ENCODE peak calls at places on chromosomes 11 and 22, in six cellular contexts. One of them, this sample, is unnamed.
A peak's percentile ranks its signal among the peaks of the same experiment; 100 is the strongest.

GRCh38 chr11:68963779-68964178 is 17.0 kb downstream of the MRGPRD start:
- DNase-seq in IMR-90: peak; percentile 19
- DNase-seq in ELR: no peak
- DNase-seq in amygdala: no peak
- DNase-seq in A549: no peak
- DNase-seq in NCI-H1436: no peak
- DNase-seq in this sample: no peak

GRCh38 chr11:9516113-9516512 is 55.3 kb downstream of the ZNF143 start:
- DNase-seq in amygdala: no peak
- DNase-seq in A549: no peak
- DNase-seq in IMR-90: no peak
- DNase-seq in NCI-H1436: no peak
- DNase-seq in ELR: no peak
- DNase-seq in this sample: peak; percentile 48

GRCh38 chr11:7571640-7572000 is 57.8 kb downstream of the PPFIBP2 start:
- DNase-seq in A549: peak; percentile 74
- DNase-seq in IMR-90: peak; percentile 69
- DNase-seq in ELR: peak; percentile 71
- DNase-seq in amygdala: no peak
- DNase-seq in NCI-H1436: peak; percentile 48
- DNase-seq in this sample: peak; percentile 49

GRCh38 chr11:60951909-60952741 is at the start of gene SLC15A3:
- DNase-seq in ELR: peak; percentile 55
- DNase-seq in amygdala: no peak
- DNase-seq in IMR-90: peak; percentile 27
- DNase-seq in A549: no peak
- DNase-seq in NCI-H1436: no peak
- DNase-seq in this sample: no peak

GRCh38 chr11:1270476-1270875 is 39.0 kb downstream of the TOLLIP start:
- DNase-seq in NCI-H1436: no peak
- DNase-seq in amygdala: no peak
- DNase-seq in A549: no peak
- DNase-seq in ELR: no peak
- DNase-seq in IMR-90: no peak
- DNase-seq in this sample: no peak

GRCh38 chr11:17578958-17579357 is 31.9 kb downstream of the OTOG start:
- DNase-seq in ELR: no peak
- DNase-seq in IMR-90: no peak
- DNase-seq in amygdala: no peak
- DNase-seq in NCI-H1436: no peak
- DNase-seq in A549: no peak
- DNase-seq in this sample: no peak

GRCh38 chr11:91248199-91248807 is 976.3 kb upstream of the FAT3 start:
- DNase-seq in NCI-H1436: peak; percentile 18
- DNase-seq in amygdala: no peak
- DNase-seq in ELR: peak; percentile 48
- DNase-seq in IMR-90: peak; percentile 53
- DNase-seq in A549: peak; percentile 2
- DNase-seq in this sample: peak; percentile 15

GRCh38 chr11:123065634-123066033 is 3.7 kb upstream of the HSPA8 start:
- DNase-seq in IMR-90: peak; percentile 82
- DNase-seq in A549: no peak
- DNase-seq in amygdala: no peak
- DNase-seq in NCI-H1436: no peak
- DNase-seq in ELR: no peak
- DNase-seq in this sample: no peak

GRCh38 chr11:124747406-124748099 is 4.5 kb downstream of the VSIG2 start:
- DNase-seq in IMR-90: no peak
- DNase-seq in ELR: no peak
- DNase-seq in A549: no peak
- DNase-seq in amygdala: no peak
- DNase-seq in NCI-H1436: no peak
- DNase-seq in this sample: no peak

GRCh38 chr11:99257131-99257530 is 236.4 kb downstream of the CNTN5 start:
- DNase-seq in ELR: no peak
- DNase-seq in NCI-H1436: no peak
- DNase-seq in A549: no peak
- DNase-seq in IMR-90: no peak
- DNase-seq in amygdala: no peak
- DNase-seq in this sample: no peak

GRCh38 chr11:67606150-67606476 is 623 bp upstream of the NDUFV1 start:
- DNase-seq in A549: no peak
- DNase-seq in NCI-H1436: no peak
- DNase-seq in IMR-90: peak; percentile 41
- DNase-seq in ELR: peak; percentile 27
- DNase-seq in amygdala: no peak
- DNase-seq in this sample: no peak

GRCh38 chr22:36867695-36868094 is 6.9 kb downstream of the NCF4 start:
- DNase-seq in amygdala: no peak
- DNase-seq in NCI-H1436: no peak
- DNase-seq in A549: no peak
- DNase-seq in IMR-90: no peak
- DNase-seq in ELR: no peak
- DNase-seq in this sample: no peak

GRCh38 chr22:36736701-36737320 is 33.3 kb upstream of the CACNG2 start:
- DNase-seq in amygdala: no peak
- DNase-seq in ELR: no peak
- DNase-seq in NCI-H1436: no peak
- DNase-seq in IMR-90: no peak
- DNase-seq in A549: no peak
- DNase-seq in this sample: no peak

GRCh38 chr11:99368579-99368978 is 347.8 kb downstream of the CNTN5 start:
- DNase-seq in ELR: peak; percentile 20
- DNase-seq in NCI-H1436: no peak
- DNase-seq in IMR-90: no peak
- DNase-seq in amygdala: no peak
- DNase-seq in A549: no peak
- DNase-seq in this sample: no peak

GRCh38 chr11:11231763-11232162 is 121.3 kb downstream of the CSNK2A3 start:
- DNase-seq in amygdala: no peak
- DNase-seq in A549: no peak
- DNase-seq in IMR-90: no peak
- DNase-seq in ELR: no peak
- DNase-seq in NCI-H1436: no peak
- DNase-seq in this sample: no peak

GRCh38 chr22:19815093-19815822 is 39.4 kb downstream of the GNB1L start:
- DNase-seq in A549: no peak
- DNase-seq in amygdala: no peak
- DNase-seq in IMR-90: no peak
- DNase-seq in ELR: no peak
- DNase-seq in NCI-H1436: no peak
- DNase-seq in this sample: no peak

GRCh38 chr11:73012121-73012863 is 129.8 kb downstream of the FCHSD2 start:
- DNase-seq in A549: no peak
- DNase-seq in ELR: peak; percentile 47
- DNase-seq in IMR-90: peak; percentile 59
- DNase-seq in amygdala: no peak
- DNase-seq in NCI-H1436: no peak
- DNase-seq in this sample: no peak

GRCh38 chr11:44961894-44962293 is 11.2 kb upstream of the TP53I11 start:
- DNase-seq in A549: no peak
- DNase-seq in IMR-90: no peak
- DNase-seq in ELR: no peak
- DNase-seq in NCI-H1436: no peak
- DNase-seq in amygdala: no peak
- DNase-seq in this sample: no peak

GRCh38 chr11:103807806-103808205 is 228.6 kb upstream of the DDI1 start:
- DNase-seq in amygdala: no peak
- DNase-seq in A549: no peak
- DNase-seq in NCI-H1436: no peak
- DNase-seq in ELR: peak; percentile 17
- DNase-seq in IMR-90: peak; percentile 52
- DNase-seq in this sample: peak; percentile 22

GRCh38 chr11:15507592-15507991 is 392.9 kb downstream of the INSC start:
- DNase-seq in A549: no peak
- DNase-seq in amygdala: no peak
- DNase-seq in NCI-H1436: no peak
- DNase-seq in ELR: no peak
- DNase-seq in IMR-90: no peak
- DNase-seq in this sample: peak; percentile 87

GRCh38 chr11:76558473-76558872 is 112.1 kb downstream of the LRRC32 start:
- DNase-seq in A549: no peak
- DNase-seq in amygdala: no peak
- DNase-seq in NCI-H1436: no peak
- DNase-seq in IMR-90: no peak
- DNase-seq in ELR: no peak
- DNase-seq in this sample: no peak

GRCh38 chr22:19987394-19988306 is 29.0 kb downstream of the ARVCF start:
- DNase-seq in amygdala: no peak
- DNase-seq in NCI-H1436: no peak
- DNase-seq in ELR: no peak
- DNase-seq in IMR-90: no peak
- DNase-seq in A549: no peak
- DNase-seq in this sample: no peak

GRCh38 chr11:102757823-102758549 is 22.4 kb downstream of the MMP10 start:
- DNase-seq in A549: no peak
- DNase-seq in ELR: peak; percentile 79
- DNase-seq in NCI-H1436: no peak
- DNase-seq in amygdala: no peak
- DNase-seq in IMR-90: peak; percentile 89
- DNase-seq in this sample: no peak

GRCh38 chr11:109696191-109696897 is 274.4 kb downstream of the C11orf87 start:
- DNase-seq in IMR-90: peak; percentile 10
- DNase-seq in A549: no peak
- DNase-seq in ELR: peak; percentile 82
- DNase-seq in amygdala: no peak
- DNase-seq in NCI-H1436: no peak
- DNase-seq in this sample: no peak

GRCh38 chr11:30326114-30326783 is 3.3 kb downstream of the ARL14EP start:
- DNase-seq in amygdala: no peak
- DNase-seq in IMR-90: peak; percentile 66
- DNase-seq in NCI-H1436: no peak
- DNase-seq in ELR: peak; percentile 33
- DNase-seq in A549: no peak
- DNase-seq in this sample: no peak

GRCh38 chr22:43320943-43321900 is 21.9 kb downstream of the SCUBE1 start:
- DNase-seq in A549: no peak
- DNase-seq in IMR-90: no peak
- DNase-seq in ELR: no peak
- DNase-seq in NCI-H1436: no peak
- DNase-seq in amygdala: no peak
- DNase-seq in this sample: no peak

GRCh38 chr11:14449302-14449714 is 50.3 kb downstream of the COPB1 start:
- DNase-seq in IMR-90: no peak
- DNase-seq in ELR: peak; percentile 32
- DNase-seq in A549: no peak
- DNase-seq in amygdala: no peak
- DNase-seq in NCI-H1436: no peak
- DNase-seq in this sample: no peak